ENCODE peak calls at places on chromosomes 11 and 22, in nine cellular contexts. R is HCT116, J is prostate gland, X is upper lobe of left lung, Z is sigmoid colon, I is vagina, L is breast epithelium, N is spleen, M is GM12878. V is an unnamed sample.

GRCh38 chr22:49853981-49854791 is 542 bp downstream of the ZBED4 start:
- DNase-seq in R (no peak), J (peak), X (no peak), Z (no peak), I (no peak), L (peak), N (peak), M (no peak), V (no peak)

GRCh38 chr11:36564376-36565032 is 3.3 kb upstream of the RAG1 start:
- DNase-seq in R (peak), J (peak), X (no peak), Z (no peak), I (no peak), L (no peak), N (no peak), M (peak), V (no peak)

GRCh38 chr11:68447015-68447801 is 13.3 kb upstream of the PPP6R3 start:
- DNase-seq in R (peak), J (peak), X (peak), Z (peak), I (no peak), L (peak), N (peak), M (no peak), V (peak)

GRCh38 chr11:121334973-121335711 is 42.6 kb downstream of the SC5D start:
- DNase-seq in R (no peak), J (no peak), X (no peak), Z (no peak), I (no peak), L (no peak), N (no peak), M (no peak), V (no peak)

GRCh38 chr22:19579880-19580279 is 55.7 kb upstream of the CLDN5 start:
- DNase-seq in R (no peak), J (no peak), X (no peak), Z (peak), I (no peak), L (no peak), N (no peak), M (peak), V (no peak)

GRCh38 chr11:120197977-120198376 is 12.9 kb upstream of the OAF start:
- DNase-seq in R (no peak), J (no peak), X (no peak), Z (no peak), I (no peak), L (no peak), N (no peak), M (no peak), V (no peak)

GRCh38 chr11:5620606-5621521 is 3.9 kb upstream of the TRIM34 start:
- DNase-seq in R (no peak), J (peak), X (no peak), Z (no peak), I (no peak), L (no peak), N (no peak), M (no peak), V (no peak)

GRCh38 chr11:10735532-10736465 is 15.2 kb upstream of the CTR9 start:
- DNase-seq in R (peak), J (peak), X (peak), Z (peak), I (no peak), L (peak), N (peak), M (peak), V (peak)

GRCh38 chr11:4523666-4524065 is 21.3 kb upstream of the OR52M1 start:
- DNase-seq in R (no peak), J (no peak), X (no peak), Z (no peak), I (no peak), L (no peak), N (no peak), M (no peak), V (no peak)

GRCh38 chr11:46485852-46486443 is 94.4 kb upstream of the CHRM4 start:
- DNase-seq in R (no peak), J (no peak), X (no peak), Z (no peak), I (no peak), L (no peak), N (no peak), M (no peak), V (no peak)

GRCh38 chr22:20388200-20388599 is 5.8 kb upstream of the ZNF74 start:
- DNase-seq in R (no peak), J (no peak), X (no peak), Z (no peak), I (no peak), L (no peak), N (no peak), M (no peak), V (no peak)

GRCh38 chr11:94948070-94948617 is 25.2 kb downstream of the CWC15 start:
- DNase-seq in R (no peak), J (no peak), X (no peak), Z (no peak), I (no peak), L (no peak), N (no peak), M (no peak), V (no peak)

GRCh38 chr22:17451251-17451765 is 82.0 kb downstream of the CECR2 start:
- DNase-seq in R (no peak), J (no peak), X (no peak), Z (no peak), I (no peak), L (no peak), N (no peak), M (no peak), V (no peak)

GRCh38 chr22:24728790-24729637 is 45.5 kb downstream of the PIWIL3 start:
- DNase-seq in R (no peak), J (no peak), X (no peak), Z (no peak), I (no peak), L (no peak), N (no peak), M (no peak), V (no peak)

GRCh38 chr22:36125434-36125833 is 35.1 kb downstream of the APOL3 start:
- DNase-seq in R (no peak), J (no peak), X (no peak), Z (no peak), I (no peak), L (no peak), N (no peak), M (no peak), V (no peak)

GRCh38 chr11:72624496-72625201 is 49.6 kb downstream of the PDE2A start:
- DNase-seq in R (no peak), J (no peak), X (no peak), Z (peak), I (no peak), L (no peak), N (peak), M (no peak), V (no peak)

GRCh38 chr11:73234403-73235181 is 16.5 kb downstream of the P2RY2 start:
- DNase-seq in R (no peak), J (no peak), X (peak), Z (peak), I (no peak), L (no peak), N (peak), M (no peak), V (no peak)

GRCh38 chr22:17314472-17314871 is 54.8 kb upstream of the CECR2 start:
- DNase-seq in R (no peak), J (no peak), X (no peak), Z (no peak), I (no peak), L (no peak), N (no peak), M (no peak), V (no peak)

GRCh38 chr22:42991010-42991651 is 23.8 kb downstream of the PACSIN2 start:
- DNase-seq in R (no peak), J (no peak), X (no peak), Z (peak), I (no peak), L (no peak), N (no peak), M (no peak), V (no peak)

GRCh38 chr11:30357872-30358271 is 35.0 kb downstream of the ARL14EP start:
- DNase-seq in R (no peak), J (no peak), X (no peak), Z (no peak), I (no peak), L (no peak), N (no peak), M (no peak), V (no peak)

GRCh38 chr11:98657711-98658110 is 363.0 kb upstream of the CNTN5 start:
- DNase-seq in R (no peak), J (no peak), X (no peak), Z (no peak), I (no peak), L (no peak), N (no peak), M (no peak), V (no peak)

GRCh38 chr22:38782402-38783094 is 11.4 kb downstream of the DNAL4 start:
- DNase-seq in R (no peak), J (no peak), X (no peak), Z (no peak), I (no peak), L (no peak), N (no peak), M (no peak), V (no peak)

GRCh38 chr11:87583931-87584330 is 546.2 kb downstream of the TMEM135 start:
- DNase-seq in R (no peak), J (no peak), X (no peak), Z (no peak), I (no peak), L (no peak), N (no peak), M (no peak), V (no peak)

GRCh38 chr11:124193221-124193945 is 10.2 kb downstream of the OR10D3 start:
- DNase-seq in R (no peak), J (no peak), X (no peak), Z (no peak), I (no peak), L (no peak), N (no peak), M (no peak), V (no peak)

GRCh38 chr11:86162257-86162656 is 82.3 kb upstream of the EED start:
- DNase-seq in R (no peak), J (no peak), X (no peak), Z (peak), I (no peak), L (no peak), N (no peak), M (no peak), V (no peak)

GRCh38 chr11:13944801-13945505 is 17.6 kb upstream of the SPON1 start:
- DNase-seq in R (no peak), J (no peak), X (no peak), Z (no peak), I (peak), L (no peak), N (no peak), M (no peak), V (no peak)

GRCh38 chr11:30585892-30586250 is 282 bp downstream of the MPPED2 start:
- DNase-seq in R (no peak), J (peak), X (peak), Z (peak), I (no peak), L (peak), N (no peak), M (no peak), V (no peak)

GRCh38 chr22:49525776-49526535 is 301.7 kb downstream of the BRD1 start:
- DNase-seq in R (no peak), J (no peak), X (no peak), Z (peak), I (no peak), L (no peak), N (peak), M (no peak), V (no peak)

DNA sequence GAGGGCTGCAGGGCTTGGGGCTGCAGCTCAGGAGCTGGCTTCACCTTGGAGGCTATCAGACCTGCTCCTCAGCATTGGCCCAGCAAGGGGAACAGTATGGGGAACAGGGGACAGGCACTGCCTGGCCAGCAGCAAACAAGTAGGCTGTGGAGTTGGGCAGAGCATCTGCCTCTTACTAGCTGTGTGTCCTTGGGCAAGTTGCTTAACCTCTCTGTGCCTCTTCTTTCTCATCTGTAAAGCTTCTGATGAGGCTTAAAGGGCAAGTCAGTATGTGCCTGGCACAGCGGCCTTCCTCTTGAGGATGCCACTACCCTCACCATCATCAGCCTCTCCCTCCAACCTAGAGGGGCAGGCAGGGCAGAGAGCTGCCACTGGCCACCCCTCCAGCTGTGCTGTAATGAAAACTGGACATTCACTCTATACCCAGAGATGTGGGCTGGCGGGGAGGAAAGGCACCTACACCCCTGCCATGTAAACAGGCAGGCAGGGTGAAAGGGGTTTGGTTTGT is 7.5 kb upstream of the CDKN1C start:
- DNase-seq in R (no peak), J (no peak), X (no peak), Z (no peak), I (no peak), L (no peak), N (no peak), M (no peak), V (no peak)
- TF ChIP-seq POLR2AphosphoS5 in R (no peak), J (no peak), X (no peak), Z (no peak), I (no peak), L (no peak), N (no peak), M (no peak), V (no peak)

DNA sequence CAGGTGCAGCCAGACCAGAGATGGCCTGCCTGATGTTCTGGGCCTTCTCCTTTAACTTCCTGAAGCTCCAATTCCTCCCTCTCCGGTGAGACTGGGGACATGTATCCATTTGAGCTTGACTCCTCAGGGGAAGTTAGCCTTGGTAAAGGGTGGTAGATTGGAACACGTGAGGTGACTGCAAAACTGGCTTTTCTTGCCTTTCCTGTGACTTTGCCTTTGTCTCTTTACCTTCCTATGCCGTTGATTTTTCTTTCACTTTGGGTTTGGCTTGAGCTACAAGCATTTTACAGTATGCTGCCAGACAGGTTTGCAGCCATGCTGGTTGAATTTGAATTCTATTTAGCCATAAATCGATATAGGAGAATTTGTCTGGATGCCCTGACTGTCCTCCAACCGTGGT is 16.8 kb upstream of the GLYATL1 start:
- DNase-seq in R (no peak), J (peak), X (no peak), Z (no peak), I (no peak), L (no peak), N (no peak), M (no peak), V (no peak)
- TF ChIP-seq POLR2A in R (no peak), J (no peak), X (no peak), Z (no peak), I (no peak), L (no peak), N (no peak), M (no peak), V (no peak)

DNA sequence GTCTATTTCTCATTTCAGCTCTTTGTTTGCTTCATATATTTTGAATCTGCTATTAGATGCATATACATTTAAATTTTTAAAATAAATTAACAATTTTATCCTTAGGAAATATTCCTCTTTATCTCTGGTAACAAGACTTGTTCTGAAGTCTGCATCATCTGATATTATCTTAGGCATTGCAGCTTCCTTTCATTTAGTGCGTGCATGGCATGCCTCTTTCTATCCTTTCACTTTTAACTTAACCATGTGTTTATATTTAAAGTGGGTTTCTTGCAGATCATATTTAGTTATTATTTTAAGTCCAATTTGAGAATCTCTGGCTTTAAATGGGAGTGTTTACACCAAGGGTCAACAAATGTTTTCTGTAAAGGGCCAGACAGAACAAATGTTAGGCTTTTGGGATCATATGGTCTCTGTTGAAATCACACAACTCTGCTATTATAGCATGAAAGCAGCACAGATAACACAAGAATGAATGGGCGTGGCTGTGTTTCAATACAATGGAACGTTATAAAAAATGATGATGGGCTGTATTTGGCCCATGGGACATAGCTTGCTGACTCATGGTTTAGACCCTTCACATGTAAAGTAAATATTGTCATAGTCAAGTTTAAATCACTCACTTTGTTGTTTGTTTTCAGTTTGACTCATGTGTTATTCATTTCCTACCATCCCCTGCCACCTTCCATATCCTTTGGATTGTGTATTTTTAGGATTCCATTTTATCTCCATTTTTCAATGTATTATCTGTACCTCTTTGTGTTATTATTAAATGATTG is 83.9 kb upstream of the SNX19 start:
- DNase-seq in R (peak), J (no peak), X (no peak), Z (no peak), I (no peak), L (no peak), N (no peak), M (no peak), V (no peak)
- TF ChIP-seq POLR2AphosphoS5 in R (no peak), J (no peak), X (no peak), Z (no peak), I (no peak), L (no peak), N (no peak), M (no peak), V (no peak)

DNA sequence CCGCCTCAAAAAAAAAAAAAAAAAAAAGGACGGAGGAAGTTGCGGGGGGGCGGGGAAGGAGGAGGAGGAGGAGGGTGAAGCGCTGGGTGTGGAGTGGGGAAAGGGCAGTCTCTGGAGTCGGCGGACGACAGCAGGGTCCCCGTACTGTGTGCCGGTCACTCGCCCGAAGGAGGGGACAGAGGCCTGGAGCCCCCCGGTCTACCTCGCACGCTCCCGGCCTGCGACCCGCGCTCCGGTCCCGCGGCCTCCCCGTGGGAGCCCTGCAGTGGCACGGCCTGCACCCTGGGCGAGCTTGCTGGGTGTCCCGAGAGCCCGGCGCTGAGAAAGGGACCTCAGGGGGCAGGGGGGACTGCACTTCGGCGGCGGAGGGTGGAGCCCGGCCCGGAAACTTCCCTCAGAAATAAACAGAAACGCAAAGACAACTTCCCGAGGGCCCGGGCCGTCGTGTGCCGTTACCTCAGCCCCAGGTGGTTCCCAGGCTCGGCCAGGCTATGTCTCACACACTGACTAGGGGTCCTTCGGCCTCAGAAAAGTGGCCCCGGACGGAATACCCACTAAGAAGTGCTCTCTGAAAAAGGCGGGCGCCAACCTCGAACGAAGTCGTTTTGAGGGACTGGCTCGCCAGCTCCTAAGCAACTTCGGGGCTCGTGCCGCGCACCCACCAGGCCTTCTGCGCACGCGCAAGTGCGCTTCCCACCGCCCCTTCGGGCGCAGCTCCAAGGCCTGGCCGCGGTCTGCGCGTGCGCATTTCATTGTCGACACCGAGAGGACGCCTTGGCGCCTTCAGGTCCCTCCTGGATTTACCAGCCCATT is at the start of gene MAJIN:
- DNase-seq in R (no peak), J (peak), X (peak), Z (peak), I (no peak), L (peak), N (peak), M (peak), V (no peak)
- TF ChIP-seq POLR2A in R (no peak), J (no peak), X (no peak), Z (no peak), I (no peak), L (no peak), N (no peak), M (no peak), V (no peak)